ENCODE peak calls at places on chromosomes 11 and 22, in four cellular contexts. I is MM.1S, L is neural progenitor cell, K is mammary epithelial cell. D is an unnamed sample.

GRCh38 chr11:47572715-47573255 is 6.0 kb downstream of the KBTBD4 start:
- DNase-seq in I (no peak), L (no peak), K (no peak), D (no peak)

GRCh38 chr11:58164389-58164788 is 24.5 kb upstream of the OR9Q2 start:
- DNase-seq in I (no peak), L (no peak), K (no peak), D (no peak)

GRCh38 chr11:112412383-112412782 is 151.7 kb upstream of the PLET1 start:
- DNase-seq in I (no peak), L (no peak), K (peak), D (no peak)

GRCh38 chr22:47698906-47699305 is 936.5 kb downstream of the TBC1D22A start:
- DNase-seq in I (no peak), L (no peak), K (no peak), D (no peak)

GRCh38 chr22:30253205-30253852 is 6.8 kb upstream of the LIF start:
- DNase-seq in I (no peak), L (no peak), K (no peak), D (no peak)

GRCh38 chr11:118221419-118221818 is 3.4 kb downstream of the JAML start:
- DNase-seq in I (no peak), L (no peak), K (no peak), D (no peak)

GRCh38 chr11:110199184-110199981 is 97.0 kb downstream of the RDX start:
- DNase-seq in I (no peak), L (peak), K (peak), D (no peak)

GRCh38 chr11:109885006-109885405 is 208.2 kb upstream of the ZC3H12C start:
- DNase-seq in I (no peak), L (peak), K (no peak), D (no peak)

GRCh38 chr11:100512475-100512874 is 174.6 kb upstream of the ARHGAP42 start:
- DNase-seq in I (no peak), L (no peak), K (peak), D (no peak)

GRCh38 chr11:88689548-88690240 is 352.2 kb upstream of the CTSC start:
- DNase-seq in I (no peak), L (no peak), K (no peak), D (no peak)

GRCh38 chr11:66328036-66328306 is 8.3 kb downstream of the RIN1 start:
- DNase-seq in I (no peak), L (no peak), K (peak), D (no peak)

GRCh38 chr22:36081023-36081431 is 52.4 kb upstream of the RBFOX2 start:
- DNase-seq in I (no peak), L (no peak), K (peak), D (no peak)

GRCh38 chr22:29702931-29703594 is 16.7 kb upstream of the CABP7 start:
- DNase-seq in I (no peak), L (peak), K (no peak), D (no peak)

GRCh38 chr11:122882809-122883681 is 486 bp downstream of the JHY start:
- DNase-seq in I (peak), L (peak), K (peak), D (no peak)

GRCh38 chr11:1295591-1295990 is 13.8 kb downstream of the TOLLIP start:
- DNase-seq in I (no peak), L (no peak), K (no peak), D (no peak)

GRCh38 chr11:44752262-44752661 is 25.5 kb downstream of the TSPAN18 start:
- DNase-seq in I (no peak), L (no peak), K (no peak), D (no peak)

GRCh38 chr11:64772318-64773018 is 5.9 kb downstream of the SF1 start:
- DNase-seq in I (peak), L (no peak), K (no peak), D (peak)

GRCh38 chr22:49334976-49335375 is 492.7 kb downstream of the BRD1 start:
- DNase-seq in I (no peak), L (no peak), K (no peak), D (no peak)

GRCh38 chr11:129643031-129643721 is 172.5 kb upstream of the TMEM45B start:
- DNase-seq in I (no peak), L (no peak), K (peak), D (no peak)

GRCh38 chr22:24106385-24107381 is 74.6 kb upstream of the SUSD2 start:
- DNase-seq in I (peak), L (peak), K (no peak), D (peak)

DNA sequence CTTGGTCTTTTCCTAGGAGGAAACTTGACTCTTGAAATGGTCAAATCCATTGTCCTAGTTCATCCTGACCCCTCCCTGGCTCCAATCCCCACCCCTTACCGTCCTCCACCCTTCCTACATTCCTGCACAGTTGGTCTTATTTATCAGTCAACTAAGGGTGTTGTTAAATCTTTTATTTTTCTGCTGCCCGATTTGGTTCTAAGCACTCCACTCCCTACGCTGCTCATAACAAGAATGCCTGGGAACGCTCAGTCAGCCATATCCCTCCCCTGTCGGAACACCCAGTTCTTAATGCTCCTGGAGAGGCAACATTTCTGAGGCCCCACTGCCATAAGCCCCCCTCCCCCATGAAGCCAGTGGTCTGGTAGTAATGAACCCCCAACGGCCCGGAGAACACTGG is 9.7 kb downstream of the EHF start:
- DNase-seq in I (no peak), L (no peak), K (no peak), D (no peak)
- H2AFZ ChIP-seq in I (no peak), L (no peak), K (no peak), D (no peak)

GRCh38 chr11:12167098-12167999 is 57.0 kb downstream of the MICAL2 start:
- DNase-seq in I (no peak), L (no peak), K (peak), D (no peak)

GRCh38 chr11:12164061-12165014 is 53.9 kb downstream of the MICAL2 start:
- DNase-seq in I (no peak), L (no peak), K (peak), D (no peak)

GRCh38 chr11:12163181-12163841 is 52.9 kb downstream of the MICAL2 start:
- DNase-seq in I (no peak), L (no peak), K (peak), D (no peak)

GRCh38 chr11:12166299-12167092 is 56.1 kb downstream of the MICAL2 start:
- DNase-seq in I (no peak), L (no peak), K (no peak), D (no peak)

DNA sequence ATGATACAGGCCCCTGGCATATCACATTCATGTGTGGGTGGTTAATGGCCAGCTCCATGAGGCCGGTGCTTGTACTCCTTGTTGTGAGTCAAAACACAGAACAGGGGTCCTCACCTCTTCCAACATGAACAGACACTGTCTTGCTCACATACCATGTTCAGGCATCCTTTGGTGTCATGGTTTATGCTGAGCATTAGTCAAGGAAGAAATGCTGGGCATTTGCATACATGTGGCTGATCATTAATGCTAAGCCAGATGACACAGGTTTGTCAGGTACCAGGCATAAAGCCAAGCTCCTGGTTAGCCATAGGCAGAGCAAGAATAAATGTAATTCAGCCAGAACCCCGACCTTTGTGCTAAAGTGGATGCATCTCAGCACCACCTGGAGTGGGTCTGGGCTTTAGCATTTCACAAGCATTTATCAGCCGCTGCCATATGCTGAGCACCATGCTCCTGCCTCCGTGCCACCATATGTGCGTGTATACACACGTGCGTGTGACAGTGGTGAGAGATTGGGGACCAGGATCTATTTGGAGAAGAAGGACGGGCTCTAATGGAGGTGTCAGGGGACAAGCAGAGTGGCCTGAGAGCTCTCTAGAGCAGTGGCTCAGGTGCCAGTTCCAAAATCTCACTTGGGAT is 55.0 kb downstream of the MICAL2 start:
- DNase-seq in I (no peak), L (no peak), K (peak), D (no peak)
- H2AFZ ChIP-seq in I (no peak), L (no peak), K (no peak), D (no peak)

DNA sequence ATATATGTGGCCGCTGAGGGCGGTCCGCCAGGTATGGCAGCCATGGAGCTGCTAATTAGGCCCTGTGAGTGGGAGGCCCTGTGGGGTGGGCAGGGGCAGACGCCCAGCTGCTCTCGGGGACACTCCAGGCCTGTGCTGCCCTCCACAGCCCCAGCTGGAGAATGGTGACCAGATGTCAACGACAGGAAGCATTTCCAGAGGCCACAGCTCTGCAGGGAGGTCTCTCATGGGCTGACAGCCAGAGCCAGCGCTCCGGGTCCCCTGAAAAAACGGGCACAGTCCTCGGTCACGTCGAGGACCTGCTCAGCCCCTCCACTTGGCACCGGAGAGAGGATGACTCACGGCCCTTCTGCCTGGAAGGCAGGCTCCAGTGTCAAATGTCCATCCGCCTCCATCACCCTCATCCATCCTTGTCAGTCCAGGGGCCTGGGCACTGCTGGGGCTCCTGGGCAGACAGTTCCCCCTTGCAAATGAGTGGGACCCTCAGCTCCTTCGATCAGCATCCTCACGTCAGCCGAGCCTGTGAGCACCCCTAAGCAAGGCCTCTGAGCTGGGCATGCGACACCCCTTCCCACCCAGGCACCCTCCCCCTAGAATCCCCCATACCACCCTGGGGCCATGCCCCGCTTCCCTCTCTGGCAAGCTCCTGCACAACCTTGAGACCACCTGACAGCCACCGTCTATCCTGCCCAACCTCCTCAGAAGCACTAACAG is 1.9 kb downstream of the BID start:
- DNase-seq in I (no peak), L (no peak), K (no peak), D (no peak)
- H2AFZ ChIP-seq in I (no peak), L (no peak), K (no peak), D (no peak)

GRCh38 chr11:9550209-9550628 is 23.3 kb upstream of the WEE1 start:
- DNase-seq in I (no peak), L (no peak), K (no peak), D (no peak)
- H2AFZ ChIP-seq in I (peak), L (no peak), K (no peak), D (no peak)

GRCh38 chr22:32949719-32950118 is 108.5 kb downstream of the SYN3 start:
- DNase-seq in I (no peak), L (no peak), K (no peak), D (no peak)

GRCh38 chr22:32947581-32947980 is 110.6 kb downstream of the SYN3 start:
- DNase-seq in I (no peak), L (no peak), K (no peak), D (no peak)

GRCh38 chr22:32951081-32951806 is 106.9 kb downstream of the SYN3 start:
- DNase-seq in I (no peak), L (peak), K (no peak), D (no peak)

GRCh38 chr22:32951807-32952153 is 106.4 kb downstream of the SYN3 start:
- DNase-seq in I (no peak), L (no peak), K (no peak), D (no peak)

GRCh38 chr22:32950366-32950765 is 107.8 kb downstream of the SYN3 start:
- DNase-seq in I (no peak), L (no peak), K (no peak), D (no peak)
- H2AFZ ChIP-seq in I (no peak), L (no peak), K (no peak), D (no peak)

DNA sequence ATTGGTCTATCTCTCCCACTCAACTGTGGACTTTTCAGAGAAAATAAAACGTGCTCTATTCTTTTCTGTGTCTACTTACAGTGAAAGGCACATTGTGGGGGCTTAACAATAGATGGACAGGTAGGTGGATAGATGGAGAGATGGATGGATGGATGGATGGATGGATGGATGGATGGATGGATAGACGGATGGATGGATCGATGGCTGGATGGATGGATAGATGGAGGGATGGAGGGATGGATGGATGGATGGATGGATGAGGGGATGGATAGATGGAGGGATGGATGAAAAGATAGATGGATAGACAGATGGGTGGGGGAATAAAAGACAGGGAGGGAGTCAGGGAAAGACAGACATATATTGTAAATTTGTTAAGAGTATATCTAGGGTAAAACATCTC is 14.2 kb upstream of the SLC1A2 start:
- DNase-seq in I (no peak), L (no peak), K (no peak), D (no peak)
- H2AFZ ChIP-seq in I (no peak), L (no peak), K (no peak), D (no peak)

GRCh38 chr11:79208126-79208525 is 232.7 kb downstream of the TENM4 start:
- DNase-seq in I (no peak), L (no peak), K (no peak), D (peak)

GRCh38 chr11:79205786-79206185 is 235.0 kb downstream of the TENM4 start:
- DNase-seq in I (no peak), L (no peak), K (no peak), D (no peak)

GRCh38 chr11:79212711-79213110 is 228.1 kb downstream of the TENM4 start:
- DNase-seq in I (no peak), L (peak), K (no peak), D (no peak)

GRCh38 chr11:79206951-79207350 is 233.9 kb downstream of the TENM4 start:
- DNase-seq in I (no peak), L (no peak), K (no peak), D (no peak)

GRCh38 chr11:79209540-79210266 is 231.1 kb downstream of the TENM4 start:
- DNase-seq in I (no peak), L (no peak), K (no peak), D (no peak)
- H2AFZ ChIP-seq in I (no peak), L (no peak), K (no peak), D (no peak)

D was measured in GM12878.